ENCODE peak calls at places on chromosomes 2 and 18, in four cellular contexts. R, L, H and W are unnamed samples.

GRCh38 chr2:216620806-216621205 is 12.4 kb upstream of the IGFBP2 start:
- ATAC-seq in R (no peak), L (no peak), H (no peak), W (no peak)

GRCh38 chr18:63550068-63550467 is 7.9 kb downstream of the SERPINB12 start:
- ATAC-seq in R (no peak), L (no peak), H (no peak), W (no peak)

GRCh38 chr2:168494190-168494711 is 38.2 kb downstream of the CERS6 start:
- ATAC-seq in R (peak; percentile 84), L (peak; percentile 94), H (no peak), W (no peak)

GRCh38 chr2:85511008-85511895 is 27.7 kb upstream of the MAT2A start:
- ATAC-seq in R (no peak), L (no peak), H (no peak), W (no peak)

GRCh38 chr2:96427917-96428316 is 77.2 kb downstream of the NEURL3 start:
- ATAC-seq in R (peak; percentile 89), L (peak; percentile 95), H (no peak), W (no peak)

GRCh38 chr2:133843551-133843950 is 275.3 kb upstream of the NCKAP5 start:
- ATAC-seq in R (no peak), L (no peak), H (no peak), W (no peak)

GRCh38 chr2:133326651-133327397 is 241.4 kb downstream of the NCKAP5 start:
- ATAC-seq in R (no peak), L (no peak), H (no peak), W (no peak)

GRCh38 chr2:18645315-18645714 is 55.9 kb upstream of the NT5C1B start:
- ATAC-seq in R (no peak), L (no peak), H (no peak), W (no peak)

GRCh38 chr18:54531402-54532065 is 59.5 kb upstream of the DYNAP start:
- ATAC-seq in R (no peak), L (no peak), H (no peak), W (no peak)

GRCh38 chr2:168751104-168751768 is 51.2 kb upstream of the NOSTRIN start:
- ATAC-seq in R (no peak), L (no peak), H (no peak), W (no peak)

GRCh38 chr2:20611844-20612356 is 39.0 kb downstream of the HS1BP3 start:
- ATAC-seq in R (no peak), L (no peak), H (no peak), W (no peak)

GRCh38 chr2:239522002-239522739 is 121.4 kb upstream of the HDAC4 start:
- ATAC-seq in R (peak; percentile 80), L (no peak), H (no peak), W (no peak)

GRCh38 chr2:65039640-65040039 is 16.6 kb upstream of the CEP68 start:
- ATAC-seq in R (peak; percentile 27), L (no peak), H (no peak), W (no peak)

GRCh38 chr18:13376841-13377351 is 158.3 kb downstream of the LDLRAD4 start:
- ATAC-seq in R (no peak), L (no peak), H (no peak), W (no peak)

GRCh38 chr2:70977605-70978205 is 725 bp upstream of the ANKRD53 start:
- ATAC-seq in R (no peak), L (no peak), H (no peak), W (peak; percentile 71)

GRCh38 chr2:37615808-37616673 is 55.4 kb downstream of the CDC42EP3 start:
- ATAC-seq in R (no peak), L (no peak), H (peak; percentile 45), W (peak; percentile 23)

GRCh38 chr2:85504434-85505261 is 34.3 kb upstream of the MAT2A start:
- ATAC-seq in R (no peak), L (peak; percentile 79), H (no peak), W (peak; percentile 83)

GRCh38 chr2:7792031-7792651 is 874.9 kb downstream of the RNF144A start:
- ATAC-seq in R (peak; percentile 76), L (no peak), H (peak; percentile 67), W (no peak)

GRCh38 chr2:57465067-57465466 is 581.5 kb upstream of the VRK2 start:
- ATAC-seq in R (no peak), L (no peak), H (no peak), W (no peak)

DNA sequence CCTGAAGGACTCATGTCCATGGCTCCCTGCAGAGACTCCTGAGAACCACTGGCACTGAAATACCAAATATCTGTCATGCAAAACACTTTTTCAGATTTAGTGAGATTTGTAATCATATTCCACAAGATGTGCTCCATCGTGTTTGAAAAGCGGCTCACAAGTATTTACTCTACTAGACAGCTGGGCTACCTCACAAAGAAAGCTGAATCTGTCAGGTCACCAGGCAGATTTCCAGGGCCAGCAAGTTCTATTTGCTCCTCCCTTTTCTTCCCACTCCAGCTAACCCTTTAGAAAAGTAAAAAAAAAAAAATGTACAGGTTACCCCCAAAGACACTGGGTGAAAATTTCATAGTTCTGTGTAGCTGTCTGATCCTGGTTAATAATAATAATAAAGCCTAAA is 22.9 kb downstream of the WIPF1 start:
- ATAC-seq in R (no peak), L (no peak), H (no peak), W (no peak)
- H3K4me1 ChIP-seq in R (no peaks in the 10 kb centered on the region), L (no peaks in the 10 kb centered on the region), H (peaks cover 3% of the 10 kb centered on the region), W (peaks cover 30% of the 10 kb centered on the region)

GRCh38 chr2:178807227-178808008 is at the start of gene TTN:
- ATAC-seq in R (no peak), L (no peak), H (no peak), W (no peak)
- TF ChIP-seq POLR2A in R (no peak), L (no peak), H (no peak), W (no peak)

GRCh38 chr2:159526433-159526832 is 89.9 kb downstream of the BAZ2B start:
- ATAC-seq in R (no peak), L (no peak), H (no peak), W (no peak)
- H3K4me1 ChIP-seq in R (no peaks in the 10 kb centered on the region), L (no peaks in the 10 kb centered on the region), H (no peaks in the 10 kb centered on the region), W (no peaks in the 10 kb centered on the region)

DNA sequence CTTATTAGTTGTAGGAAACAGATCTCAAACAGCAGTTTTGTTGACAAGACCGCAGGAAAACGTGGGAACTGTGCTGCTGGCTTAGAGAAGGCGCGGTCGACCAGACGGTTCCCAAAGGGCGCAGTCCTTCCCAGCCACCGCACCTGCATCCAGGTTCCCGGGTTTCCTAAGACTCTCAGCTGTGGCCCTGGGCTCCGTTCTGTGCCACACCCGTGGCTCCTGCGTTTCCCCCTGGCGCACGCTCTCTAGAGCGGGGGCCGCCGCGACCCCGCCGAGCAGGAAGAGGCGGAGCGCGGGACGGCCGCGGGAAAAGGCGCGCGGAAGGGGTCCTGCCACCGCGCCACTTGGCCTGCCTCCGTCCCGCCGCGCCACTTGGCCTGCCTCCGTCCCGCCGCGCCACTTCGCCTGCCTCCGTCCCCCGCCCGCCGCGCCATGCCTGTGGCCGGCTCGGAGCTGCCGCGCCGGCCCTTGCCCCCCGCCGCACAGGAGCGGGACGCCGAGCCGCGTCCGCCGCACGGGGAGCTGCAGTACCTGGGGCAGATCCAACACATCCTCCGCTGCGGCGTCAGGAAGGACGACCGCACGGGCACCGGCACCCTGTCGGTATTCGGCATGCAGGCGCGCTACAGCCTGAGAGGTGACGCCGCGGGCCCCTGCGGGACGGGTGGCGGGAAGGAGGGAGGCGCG is at the start of gene TYMS:
- ATAC-seq in R (peak; percentile 66), L (peak; percentile 72), H (peak; percentile 5), W (peak; percentile 48)
- TF ChIP-seq POLR2A in R (peak; percentile 31), L (peak; percentile 57), H (no peak), W (no peak)

GRCh38 chr2:39604875-39605274 is 60.8 kb upstream of the TMEM178A start:
- ATAC-seq in R (no peak), L (no peak), H (no peak), W (no peak)
- H3K4me1 ChIP-seq in R (peaks cover 20% of the 10 kb centered on the region), L (no peaks in the 10 kb centered on the region), H (no peaks in the 10 kb centered on the region), W (no peaks in the 10 kb centered on the region)

GRCh38 chr2:39781697-39782096 is 2.6 kb upstream of the THUMPD2 start:
- ATAC-seq in R (no peak), L (no peak), H (no peak), W (no peak)

GRCh38 chr2:39778233-39778632 is 825 bp downstream of the THUMPD2 start:
- ATAC-seq in R (no peak), L (no peak), H (no peak), W (no peak)

GRCh38 chr2:39779926-39780325 is 868 bp upstream of the THUMPD2 start:
- ATAC-seq in R (peak; percentile 6), L (no peak), H (no peak), W (no peak)

GRCh38 chr2:39780825-39781600 is 2.0 kb upstream of the THUMPD2 start:
- ATAC-seq in R (peak; percentile 76), L (no peak), H (no peak), W (no peak)

DNA sequence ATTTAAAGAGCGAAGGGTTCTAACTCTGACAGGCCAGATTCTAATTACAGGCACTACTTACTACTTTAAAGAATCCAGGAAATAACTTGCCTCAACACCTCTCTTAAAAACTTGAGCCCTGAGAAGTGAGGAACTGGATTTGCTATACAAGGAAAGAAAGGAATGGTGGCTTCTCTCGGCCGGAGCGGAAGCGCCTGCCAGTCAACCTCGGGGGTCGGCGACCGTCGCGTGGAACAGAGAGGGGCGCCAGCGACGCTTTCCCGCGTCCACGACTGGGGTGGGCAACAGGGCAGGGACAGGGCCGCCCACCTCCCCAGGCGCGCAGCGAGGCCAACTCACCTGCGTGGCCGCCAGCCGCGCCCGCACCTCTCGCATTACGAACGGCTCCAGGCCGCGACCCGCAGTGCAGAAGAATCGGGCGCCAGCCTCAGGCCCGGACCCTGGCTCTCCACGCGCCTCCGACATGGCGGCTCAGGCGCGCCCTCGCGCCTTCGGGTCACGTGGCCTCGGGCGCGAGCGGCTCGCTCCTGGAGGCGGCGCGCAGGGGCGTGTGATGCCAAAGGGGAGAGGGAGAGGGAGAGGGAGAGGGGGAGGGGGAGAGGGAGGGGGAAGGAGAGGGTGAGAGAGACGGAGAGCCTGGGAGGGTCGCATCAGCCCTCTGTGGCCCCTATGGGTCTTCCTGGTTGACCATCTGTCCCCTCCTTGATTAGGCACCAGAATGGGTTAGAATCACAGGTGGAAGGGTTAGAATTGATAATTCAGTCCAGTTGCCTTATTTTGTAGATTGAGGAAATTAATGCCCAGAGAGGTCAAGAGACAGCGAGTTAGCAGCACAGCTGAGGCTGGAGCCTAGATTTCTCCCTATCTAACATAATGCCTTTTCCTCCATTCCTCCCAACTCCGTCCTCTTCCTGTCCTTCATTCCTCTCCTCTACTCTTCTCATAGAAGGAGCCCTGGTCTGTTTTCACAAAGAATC is at the start of gene THUMPD2:
- ATAC-seq in R (peak; percentile 78), L (peak; percentile 85), H (peak; percentile 89), W (peak; percentile 88)
- TF ChIP-seq POLR2A in R (peak; percentile 84), L (peak; percentile 87), H (peak; percentile 67), W (peak; percentile 81)

GRCh38 chr2:9248363-9248762 is 41.8 kb downstream of the ASAP2 start:
- ATAC-seq in R (no peak), L (no peak), H (no peak), W (no peak)
- H3K4me1 ChIP-seq in R (peaks cover 67% of the 10 kb centered on the region), L (peaks cover 10% of the 10 kb centered on the region), H (peaks cover 40% of the 10 kb centered on the region), W (no peaks in the 10 kb centered on the region)

GRCh38 chr2:237143118-237143517 is 57.4 kb downstream of the COPS8 start:
- ATAC-seq in R (no peak), L (no peak), H (no peak), W (no peak)
- TF ChIP-seq POLR2A in R (no peak), L (no peak), H (no peak), W (no peak)

DNA sequence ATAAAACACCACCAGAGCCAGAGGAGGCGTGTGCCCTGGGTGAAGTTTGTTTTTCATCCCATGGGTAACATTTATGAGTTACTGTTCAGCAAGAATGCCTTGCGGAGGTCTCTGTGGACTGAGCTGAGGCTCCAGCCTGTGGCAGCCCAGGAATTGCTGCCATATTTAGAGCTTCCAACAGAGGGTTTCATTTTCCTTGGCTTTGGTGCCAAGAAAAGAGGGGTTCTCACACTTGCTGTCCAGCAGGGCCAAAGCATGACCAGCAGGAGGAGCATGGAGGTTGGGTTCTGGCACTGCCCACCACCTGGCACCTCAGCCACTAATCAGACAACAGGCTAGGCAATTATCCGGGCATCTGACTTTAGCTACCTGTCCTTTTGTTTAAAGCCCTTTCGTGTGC is 36.7 kb downstream of the EPAS1 start:
- ATAC-seq in R (peak; percentile 19), L (peak; percentile 67), H (no peak), W (no peak)
- H3K4me1 ChIP-seq in R (peaks cover 93% of the 10 kb centered on the region), L (no peaks in the 10 kb centered on the region), H (peaks cover 98% of the 10 kb centered on the region), W (peaks cover 100% of the 10 kb centered on the region)